ENCODE peak calls at places on chromosome 11, in six cellular contexts. B is PC-3, S is Caco-2, C is mammary epithelial cell, G is body of pancreas, O is colonic mucosa. Q is an unnamed sample. For H3K4me1, the result is how much of the 10 kb centered on the place peaks cover.

GRCh38 chr11:77126861-77127673 is 979 bp upstream of the MYO7A start:
- DNase-seq in C (peak), O (peak), S (peak), B (peak), G (peak), Q (peak)

GRCh38 chr11:105100206-105100605 is 39.4 kb downstream of the CARD18 start:
- DNase-seq in S (no peak), B (peak), G (no peak), O (no peak), C (peak), Q (no peak)

GRCh38 chr11:45212566-45213315 is 66.3 kb downstream of the PRDM11 start:
- DNase-seq in O (no peak), C (no peak), S (no peak), G (no peak), B (no peak), Q (no peak)

GRCh38 chr11:36109850-36110606 is 166.2 kb downstream of the LDLRAD3 start:
- DNase-seq in C (no peak), G (no peak), B (no peak), O (no peak), S (no peak), Q (no peak)

GRCh38 chr11:134022748-134023147 is 46.1 kb upstream of the JAM3 start:
- DNase-seq in B (no peak), O (no peak), G (no peak), S (no peak), C (no peak), Q (no peak)

GRCh38 chr11:35367491-35367890 is 51.9 kb downstream of the SLC1A2 start:
- DNase-seq in G (no peak), C (no peak), O (no peak), B (peak), S (no peak), Q (no peak)

GRCh38 chr11:5808500-5809121 is at the start of gene OR52N2:
- DNase-seq in S (peak), G (peak), C (peak), O (peak), B (peak), Q (peak)

GRCh38 chr11:134119094-134119493 is 50.2 kb downstream of the JAM3 start:
- DNase-seq in B (no peak), C (peak), S (no peak), O (no peak), G (no peak), Q (no peak)

GRCh38 chr11:126355324-126355925 is at the start of gene ST3GAL4:
- DNase-seq in G (peak), C (peak), B (peak), O (peak), S (peak), Q (peak)

GRCh38 chr11:1916986-1917522 is 2.4 kb upstream of the TNNT3 start:
- DNase-seq in O (no peak), B (no peak), S (no peak), G (no peak), C (no peak), Q (no peak)

GRCh38 chr11:126129681-126130671 is 67.3 kb upstream of the CDON start:
- DNase-seq in O (no peak), G (no peak), C (no peak), S (no peak), B (no peak), Q (no peak)

DNA sequence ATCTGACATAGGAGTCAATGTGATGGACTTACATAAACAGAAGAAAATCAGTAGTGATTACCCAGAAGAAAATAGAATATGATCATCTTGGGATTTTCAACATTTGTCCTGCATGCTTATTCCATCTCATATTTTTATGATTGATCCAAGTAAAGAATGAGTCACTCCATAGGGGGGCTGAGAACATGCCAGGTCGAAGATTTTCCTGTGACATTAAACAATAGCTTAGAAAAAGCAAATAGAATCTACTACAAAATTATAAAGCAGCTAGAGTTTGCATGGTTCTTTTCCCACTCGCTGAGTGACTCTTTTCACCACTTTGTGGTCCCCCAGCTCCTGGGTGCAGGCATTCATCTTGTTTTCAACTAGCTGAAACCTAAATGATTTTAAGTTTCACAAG is 56.3 kb downstream of the DDI1 start:
- DNase-seq in O (no peak), S (no peak), B (no peak), G (no peak), C (no peak), Q (no peak)
- H3K4me1 ChIP-seq in O (under half), S (under half), B (under half), G (under half), C (under half), Q (under half)

DNA sequence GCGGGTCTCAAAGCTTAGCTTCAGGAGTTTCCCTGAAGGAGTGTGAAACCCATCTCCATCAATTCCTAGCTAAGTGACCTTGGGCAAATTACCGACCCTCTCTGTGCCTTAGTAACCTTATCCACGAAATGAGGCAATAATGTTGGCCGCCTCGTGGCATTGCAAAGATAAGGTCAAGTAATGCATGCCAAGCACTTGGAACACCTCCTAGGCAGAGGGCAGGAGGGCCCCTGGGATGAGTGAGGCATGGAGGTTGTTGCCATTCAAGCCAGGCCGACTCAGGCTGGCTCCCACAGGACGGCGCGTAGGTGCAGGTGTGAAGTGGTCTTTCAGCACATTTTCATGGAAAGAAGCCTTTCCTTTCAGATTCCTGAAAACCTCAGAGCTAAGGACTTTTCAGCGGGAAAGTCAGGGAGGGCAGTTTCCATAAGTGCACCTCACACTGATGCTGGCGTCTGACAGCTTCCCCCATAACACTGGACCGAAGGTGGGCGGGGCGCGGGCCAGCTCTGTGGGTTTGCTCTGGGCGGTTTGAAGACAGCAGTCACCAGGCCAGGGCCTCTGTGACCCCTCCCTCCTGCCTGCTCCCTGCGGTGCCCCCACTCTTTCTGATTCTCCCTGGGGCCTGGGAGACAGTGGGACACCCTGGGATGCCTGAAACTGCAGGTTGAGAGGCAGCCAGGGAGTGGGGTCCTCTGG is 25.2 kb downstream of the RPS6KA4 start:
- DNase-seq in S (no peak), B (no peak), C (no peak), G (peak), O (no peak), Q (no peak)
- H3K4me3 ChIP-seq in S (no peak), B (no peak), C (no peak), G (no peak), O (no peak), Q (no peak)

GRCh38 chr11:27397619-27398412 is 34.8 kb upstream of the CCDC34 start:
- DNase-seq in B (no peak), S (no peak), C (no peak), O (no peak), G (no peak), Q (peak)

GRCh38 chr11:27395556-27396258 is 32.7 kb upstream of the CCDC34 start:
- DNase-seq in S (peak), B (peak), C (peak), G (peak), O (peak), Q (no peak)

GRCh38 chr11:27396259-27396839 is 33.3 kb upstream of the CCDC34 start:
- DNase-seq in B (no peak), O (no peak), C (no peak), S (no peak), G (no peak), Q (no peak)

GRCh38 chr11:27401280-27401679 is 38.3 kb upstream of the CCDC34 start:
- DNase-seq in B (peak), G (no peak), S (no peak), C (no peak), O (no peak), Q (no peak)

GRCh38 chr11:27398413-27398780 is 35.4 kb upstream of the CCDC34 start:
- DNase-seq in S (no peak), C (no peak), O (no peak), B (no peak), G (no peak), Q (no peak)
- H3K4me1 ChIP-seq in S (half or more), C (under half), O (under half), B (half or more), G (half or more), Q (under half)

DNA sequence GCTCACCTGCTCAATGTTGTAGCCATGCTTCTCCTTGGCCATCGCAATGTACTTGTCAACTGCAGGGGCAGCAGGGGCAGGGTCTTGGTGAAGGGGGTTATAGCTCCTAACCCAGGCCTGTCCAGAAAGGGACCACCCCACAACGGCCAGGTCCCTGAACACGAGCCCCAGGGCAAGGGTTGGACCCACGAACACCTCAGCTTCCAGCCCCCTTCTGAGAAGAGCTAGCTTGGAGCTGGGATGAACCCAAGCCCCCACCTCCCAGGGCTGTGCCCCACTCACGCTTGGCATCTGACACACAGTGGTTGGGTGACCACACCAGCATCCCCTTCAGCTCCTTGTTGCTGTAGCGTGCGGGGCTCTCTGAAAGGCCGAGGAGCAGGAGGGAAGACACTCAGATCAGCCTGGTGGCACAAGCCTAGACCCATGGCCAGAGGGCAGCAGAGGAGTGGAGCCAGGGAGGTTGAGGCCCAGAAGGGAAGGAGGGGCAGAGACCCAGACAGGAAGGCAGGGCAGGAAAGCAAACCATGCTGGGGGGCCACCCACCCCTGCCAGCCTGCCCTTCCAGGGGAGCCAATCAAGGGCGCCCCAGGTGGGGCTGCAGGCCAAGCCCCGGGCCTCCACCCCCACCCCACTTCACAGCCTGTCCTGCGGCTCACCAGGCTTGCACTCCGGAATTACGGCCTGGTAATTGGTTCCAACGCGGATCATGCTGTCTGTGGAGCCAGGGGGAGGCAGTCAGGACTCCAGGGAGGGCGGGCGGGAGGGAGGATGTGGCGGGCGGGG is 1.9 kb downstream of the RCOR2 start:
- DNase-seq in O (no peak), S (no peak), B (no peak), G (no peak), C (no peak), Q (peak)
- H3K4me3 ChIP-seq in O (no peak), S (no peak), B (no peak), G (no peak), C (no peak), Q (no peak)

GRCh38 chr11:47989779-47990178 is 9.4 kb downstream of the PTPRJ start:
- DNase-seq in G (no peak), S (no peak), O (no peak), B (no peak), C (no peak), Q (no peak)

GRCh38 chr11:47991266-47991830 is 11.0 kb downstream of the PTPRJ start:
- DNase-seq in O (peak), S (no peak), B (peak), C (peak), G (peak), Q (no peak)

GRCh38 chr11:47994417-47994816 is 14.1 kb downstream of the PTPRJ start:
- DNase-seq in S (no peak), B (no peak), G (no peak), C (no peak), O (no peak), Q (no peak)

GRCh38 chr11:47992959-47993820 is 12.8 kb downstream of the PTPRJ start:
- DNase-seq in S (no peak), B (peak), O (no peak), C (no peak), G (no peak), Q (no peak)

GRCh38 chr11:47991894-47992293 is 11.5 kb downstream of the PTPRJ start:
- DNase-seq in B (no peak), G (no peak), S (no peak), C (no peak), O (no peak), Q (no peak)
- H3K4me1 ChIP-seq in B (under half), G (under half), S (under half), C (under half), O (under half), Q (under half)

GRCh38 chr11:12705874-12706273 is 31.7 kb downstream of the TEAD1 start:
- DNase-seq in S (no peak), G (no peak), O (no peak), C (peak), B (no peak), Q (no peak)
- H3K4me3 ChIP-seq in S (no peak), G (no peak), O (no peak), C (no peak), B (no peak), Q (no peak)

GRCh38 chr11:12448131-12448939 is 71.0 kb downstream of the PARVA start:
- DNase-seq in S (no peak), G (no peak), B (no peak), C (no peak), O (no peak), Q (no peak)

GRCh38 chr11:12453243-12453642 is 75.9 kb downstream of the PARVA start:
- DNase-seq in G (no peak), B (no peak), S (no peak), C (no peak), O (no peak), Q (no peak)

GRCh38 chr11:12449961-12450715 is 72.8 kb downstream of the PARVA start:
- DNase-seq in O (no peak), C (peak), S (no peak), G (no peak), B (peak), Q (no peak)

GRCh38 chr11:12454782-12455181 is 77.4 kb downstream of the PARVA start:
- DNase-seq in O (no peak), S (no peak), G (no peak), C (peak), B (peak), Q (no peak)

GRCh38 chr11:12451179-12451814 is 73.9 kb downstream of the PARVA start:
- DNase-seq in C (peak), S (no peak), O (no peak), B (no peak), G (no peak), Q (peak)
- H3K4me1 ChIP-seq in C (under half), S (under half), O (under half), B (under half), G (under half), Q (under half)

GRCh38 chr11:118620529-118621070 is 13.2 kb downstream of the PHLDB1 start:
- DNase-seq in B (no peak), O (no peak), G (no peak), S (peak), C (no peak), Q (no peak)

GRCh38 chr11:118618991-118619375 is 11.6 kb downstream of the PHLDB1 start:
- DNase-seq in S (no peak), B (no peak), O (no peak), C (peak), G (peak), Q (no peak)

GRCh38 chr11:118621071-118621815 is 13.8 kb downstream of the PHLDB1 start:
- DNase-seq in C (peak), O (peak), S (peak), B (peak), G (peak), Q (peak)

GRCh38 chr11:118618115-118618990 is 10.9 kb downstream of the PHLDB1 start:
- DNase-seq in B (peak), C (peak), G (peak), O (peak), S (no peak), Q (no peak)

DNA sequence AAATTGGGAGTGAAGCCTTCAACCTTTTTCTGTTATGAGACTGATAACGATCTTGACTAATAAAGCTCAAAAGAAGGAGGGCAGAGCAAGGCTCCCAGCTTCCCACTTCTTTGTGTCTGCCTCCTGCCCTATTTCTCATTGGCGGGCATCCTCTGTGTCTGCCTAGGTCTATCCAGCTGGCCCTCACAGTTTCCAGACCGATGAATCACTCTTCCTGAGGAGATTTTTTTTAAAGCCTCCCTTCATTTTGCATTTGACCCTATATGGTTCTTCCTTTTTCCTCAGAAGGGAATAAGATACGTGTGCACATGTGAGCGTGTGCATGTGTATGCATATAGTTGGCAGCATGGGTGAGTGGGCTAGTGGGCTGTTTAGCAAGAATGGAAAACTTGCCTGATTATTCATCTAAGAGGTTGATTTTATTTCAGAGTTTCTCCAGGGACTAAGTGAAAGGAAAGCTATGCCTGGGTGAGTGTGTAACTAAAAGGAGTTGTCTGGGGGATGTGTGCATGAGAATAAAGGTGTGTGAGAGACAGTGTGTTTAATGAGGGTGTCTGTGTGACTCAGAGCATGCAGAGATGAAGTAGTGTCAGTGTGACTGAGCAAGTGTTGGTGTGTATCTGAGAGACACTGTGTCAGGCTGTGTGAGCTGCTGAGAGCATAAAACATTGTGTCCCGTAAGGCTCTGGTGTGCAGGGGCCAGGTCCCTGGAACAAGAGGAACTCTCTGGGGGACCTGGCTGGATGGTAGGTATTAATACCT is 12.2 kb downstream of the PHLDB1 start:
- DNase-seq in S (no peak), C (peak), G (peak), B (peak), O (no peak), Q (no peak)
- H3K4me3 ChIP-seq in S (no peak), C (no peak), G (no peak), B (peak), O (no peak), Q (no peak)

DNA sequence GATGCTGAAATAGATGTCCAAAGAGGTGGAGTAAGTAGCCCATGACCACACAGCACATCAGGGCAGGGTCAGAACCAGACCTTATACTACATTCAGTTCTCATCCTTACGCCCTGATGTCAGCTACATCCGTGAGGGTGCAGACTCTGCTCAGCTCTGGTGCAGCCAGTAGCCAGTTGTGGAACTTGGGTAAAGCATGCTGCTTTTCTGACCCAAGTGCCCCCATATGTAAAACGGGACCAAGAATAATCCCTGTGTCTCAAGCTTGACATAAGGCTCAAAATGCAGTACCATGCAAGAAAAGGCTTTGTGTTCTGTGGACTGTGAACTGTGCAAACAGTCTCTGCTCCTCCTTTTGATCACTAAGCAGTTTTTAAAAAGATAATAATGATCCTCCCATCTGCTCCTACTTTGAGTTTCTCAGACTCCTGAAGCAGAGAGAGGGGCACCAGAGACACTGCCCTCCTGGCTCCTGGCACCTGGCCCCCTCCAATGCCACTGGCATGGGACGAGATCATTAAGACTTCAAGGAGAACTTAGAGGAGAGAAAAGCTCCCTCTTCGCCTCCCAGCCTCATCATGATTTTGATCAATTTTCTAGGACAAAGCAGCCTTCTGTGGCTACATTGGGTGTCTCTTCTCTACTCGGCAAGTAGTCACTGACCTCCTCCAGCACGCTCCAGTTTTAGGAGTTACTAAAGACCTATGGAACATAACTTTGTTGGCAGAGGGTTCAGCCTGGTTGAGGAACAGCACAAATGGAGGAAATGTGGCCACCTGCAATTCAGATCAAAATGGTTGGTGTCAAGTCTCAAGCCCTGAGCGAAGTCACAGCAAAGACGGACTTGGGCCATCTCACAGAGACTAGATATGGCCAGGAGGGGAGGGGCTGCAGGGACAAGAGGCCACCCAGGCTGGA is 23.9 kb downstream of the IL10RA start:
- DNase-seq in O (no peak), S (peak), C (no peak), G (no peak), B (no peak), Q (no peak)
- H3K4me1 ChIP-seq in O (under half), S (under half), C (under half), G (under half), B (under half), Q (under half)

GRCh38 chr11:65166893-65167292 is 3.1 kb upstream of the SPDYC start:
- DNase-seq in S (no peak), O (no peak), B (no peak), C (no peak), G (no peak), Q (no peak)
- H3K4me3 ChIP-seq in S (peak), O (no peak), B (no peak), C (no peak), G (no peak), Q (no peak)

Q was measured in SK-N-SH.